ENCODE peak calls at places on chromosome 3, in seven cellular contexts. W is HepG2, U is SK-N-SH, Y is GM12878, T is K562, R is GM12892, F is H1. V is an unnamed sample.

GRCh38 chr3:65745306-65745705 is 293.4 kb downstream of the MAGI1 start:
- DNase-seq in T (no peak), F (no peak), U (no peak), Y (no peak), R (no peak), W (no peak), V (no peak)

GRCh38 chr3:114212646-114213045 is 24.7 kb downstream of the ZNF80 start:
- DNase-seq in R (no peak), F (no peak), T (no peak), Y (no peak), U (no peak), W (no peak), V (no peak)

GRCh38 chr3:140910860-140911259 is 30.8 kb upstream of the SLC25A36 start:
- DNase-seq in W (no peak), Y (no peak), R (no peak), T (peak; percentile 31), F (peak; percentile 9), U (peak; percentile 22), V (no peak)

GRCh38 chr3:10232138-10232537 is 16.1 kb upstream of the TATDN2 start:
- DNase-seq in R (no peak), W (no peak), T (no peak), F (no peak), Y (no peak), U (no peak), V (no peak)

GRCh38 chr3:117463276-117463675 is 753.7 kb downstream of the TUSC7 start:
- DNase-seq in R (no peak), Y (no peak), W (no peak), U (no peak), T (no peak), F (no peak), V (no peak)

GRCh38 chr3:186746008-186746407 is 28.8 kb downstream of the KNG1 start:
- DNase-seq in F (no peak), W (peak; percentile 94), U (no peak), R (no peak), Y (no peak), T (peak; percentile 43), V (no peak)

GRCh38 chr3:129313415-129313982 is 34.8 kb downstream of the HMCES start:
- DNase-seq in W (no peak), U (no peak), F (no peak), Y (no peak), R (no peak), T (no peak), V (no peak)

GRCh38 chr3:128872744-128873143 is 6.7 kb upstream of the ACAD9 start:
- DNase-seq in T (peak; percentile 40), U (no peak), F (no peak), Y (no peak), R (no peak), W (no peak), V (no peak)

GRCh38 chr3:194267744-194268658 is 83.1 kb downstream of the CPN2 start:
- DNase-seq in U (no peak), F (no peak), T (no peak), W (peak; percentile 31), Y (no peak), R (no peak), V (no peak)

GRCh38 chr3:184353546-184353941 is 7.9 kb downstream of the CLCN2 start:
- DNase-seq in U (no peak), R (no peak), W (no peak), Y (no peak), F (no peak), T (no peak), V (no peak)

GRCh38 chr3:71127463-71128243 is 455.9 kb downstream of the FOXP1 start:
- DNase-seq in W (no peak), U (no peak), F (no peak), Y (no peak), T (peak; percentile 33), R (no peak), V (no peak)

GRCh38 chr3:132004571-132004970 is 30.2 kb downstream of the CPNE4 start:
- DNase-seq in U (no peak), Y (no peak), F (no peak), W (no peak), T (no peak), R (no peak), V (no peak)

GRCh38 chr3:78337801-78338211 is 1297.9 kb downstream of the ROBO2 start:
- DNase-seq in U (no peak), T (no peak), Y (no peak), F (no peak), R (no peak), W (no peak), V (no peak)

GRCh38 chr3:13853978-13854296 is 25.9 kb downstream of the WNT7A start:
- DNase-seq in U (no peak), T (no peak), R (no peak), W (no peak), F (no peak), Y (no peak), V (no peak)

GRCh38 chr3:149382091-149382467 is 4.6 kb upstream of the TM4SF1 start:
- DNase-seq in W (no peak), U (no peak), F (no peak), T (no peak), R (no peak), Y (no peak), V (no peak)

GRCh38 chr3:119643528-119643927 is 16.9 kb downstream of the POPDC2 start:
- DNase-seq in Y (no peak), T (no peak), U (no peak), F (no peak), R (no peak), W (no peak), V (no peak)

GRCh38 chr3:127524300-127524896 is 66.1 kb downstream of the TPRA1 start:
- DNase-seq in Y (no peak), T (no peak), R (no peak), U (peak; percentile 88), W (no peak), F (no peak), V (no peak)

GRCh38 chr3:134623615-134624245 is 27.1 kb downstream of the KY start:
- DNase-seq in Y (no peak), W (no peak), T (no peak), U (no peak), F (no peak), R (no peak), V (no peak)

GRCh38 chr3:72384602-72385001 is 463.6 kb downstream of the SHQ1 start:
- DNase-seq in W (no peak), Y (no peak), T (no peak), U (no peak), R (no peak), F (no peak), V (no peak)

GRCh38 chr3:141452045-141452444 is 34.8 kb upstream of the RASA2 start:
- DNase-seq in F (no peak), T (peak; percentile 83), R (no peak), W (peak; percentile 59), Y (peak; percentile 80), U (no peak), V (peak; percentile 36)

GRCh38 chr3:127714151-127714571 is 41.4 kb downstream of the ABTB1 start:
- DNase-seq in Y (no peak), R (no peak), T (no peak), W (no peak), F (no peak), U (no peak), V (no peak)

GRCh38 chr3:52068055-52068704 is 11.8 kb upstream of the DUSP7 start:
- DNase-seq in F (no peak), R (no peak), T (no peak), U (peak; percentile 93), Y (no peak), W (no peak), V (no peak)

GRCh38 chr3:41362638-41363559 is 163.6 kb downstream of the CTNNB1 start:
- DNase-seq in F (peak; percentile 82), U (peak; percentile 39), R (no peak), Y (no peak), T (no peak), W (peak; percentile 18), V (no peak)

GRCh38 chr3:41363830-41364523 is 164.7 kb downstream of the CTNNB1 start:
- DNase-seq in R (no peak), T (no peak), F (no peak), Y (no peak), U (no peak), W (peak; percentile 72), V (no peak)

GRCh38 chr3:41369838-41370237 is 170.5 kb downstream of the CTNNB1 start:
- DNase-seq in U (peak; percentile 44), R (no peak), T (no peak), W (no peak), F (no peak), Y (no peak), V (no peak)

GRCh38 chr3:41365973-41366372 is 166.7 kb downstream of the CTNNB1 start:
- DNase-seq in U (no peak), F (no peak), R (no peak), W (no peak), Y (no peak), T (no peak), V (no peak)

GRCh38 chr3:41364736-41365135 is 165.4 kb downstream of the CTNNB1 start:
- DNase-seq in Y (no peak), F (no peak), W (no peak), R (no peak), U (no peak), T (no peak), V (no peak)
- TF ChIP-seq TAF1 in Y (no peak), F (no peak), W (no peak), R (no peak), U (no peak), T (no peak), V (no peak)

GRCh38 chr3:17817545-17817944 is 75.1 kb upstream of the TBC1D5 start:
- DNase-seq in Y (no peak), F (no peak), W (no peak), T (no peak), U (no peak), R (no peak), V (no peak)

GRCh38 chr3:17823816-17824215 is 81.4 kb upstream of the TBC1D5 start:
- DNase-seq in U (no peak), Y (no peak), W (no peak), F (no peak), R (no peak), T (no peak), V (no peak)

GRCh38 chr3:17820704-17821103 is 78.3 kb upstream of the TBC1D5 start:
- DNase-seq in F (no peak), U (no peak), W (no peak), R (no peak), T (no peak), Y (no peak), V (no peak)

GRCh38 chr3:17823039-17823438 is 80.6 kb upstream of the TBC1D5 start:
- DNase-seq in F (no peak), T (no peak), R (no peak), U (no peak), Y (no peak), W (no peak), V (no peak)

GRCh38 chr3:17820275-17820674 is 77.8 kb upstream of the TBC1D5 start:
- DNase-seq in F (no peak), Y (no peak), T (no peak), W (no peak), U (no peak), R (no peak), V (no peak)
- TF ChIP-seq TAF1 in F (no peak), Y (no peak), T (no peak), W (no peak), U (no peak), R (no peak), V (no peak)

GRCh38 chr3:7439101-7439500 is 578.2 kb downstream of the GRM7 start:
- DNase-seq in U (no peak), R (no peak), F (no peak), Y (no peak), T (no peak), W (no peak), V (no peak)
- TF ChIP-seq TAF1 in U (no peak), R (no peak), F (no peak), Y (no peak), T (no peak), W (no peak), V (no peak)

GRCh38 chr3:45896956-45897355 is 10.6 kb downstream of the CCR9 start:
- DNase-seq in Y (no peak), W (no peak), R (no peak), U (peak; percentile 34), T (no peak), F (no peak), V (no peak)
- TF ChIP-seq TAF1 in Y (no peak), W (no peak), R (no peak), U (no peak), T (no peak), F (no peak), V (no peak)